ENCODE peak calls at places on chromosomes 3 and 15, in five cellular contexts. F is activated T-cell treated with anti-CD3 and anti-CD28 coated beads, Interleukin-2, amount 50 U/mL, for 1 hour; W is colonic mucosa; C is stimulated activated CD4-positive, alpha-beta T cell treated with anti-CD3 and anti-CD28 coated beads, Interleukin-15, amount 100 ng/mL, for 1 hour; J is HFF-Myc. M is an unnamed sample.

GRCh38 chr3:108131105-108131794 is 40.4 kb upstream of the CD47 start:
- DNase-seq in F (no peak), W (no peak), C (no peak), J (peak; percentile 67), M (peak; percentile 68)

GRCh38 chr15:89776274-89777072 is at the start of gene MESP2:
- DNase-seq in F (peak; percentile 56), W (peak; percentile 85), C (peak; percentile 12), J (no peak), M (peak; percentile 63)

GRCh38 chr15:61835476-61836106 is 224.7 kb downstream of the VPS13C start:
- DNase-seq in F (peak; percentile 58), W (peak; percentile 61), C (no peak), J (peak; percentile 25), M (peak; percentile 44)

GRCh38 chr3:43862470-43862869 is 171.7 kb downstream of the ABHD5 start:
- DNase-seq in F (no peak), W (no peak), C (no peak), J (no peak), M (no peak)

GRCh38 chr3:50356553-50356952 is 2.8 kb downstream of the TMEM115 start:
- DNase-seq in F (no peak), W (peak; percentile 86), C (no peak), J (no peak), M (no peak)

GRCh38 chr3:177830411-177830849 is 633.1 kb upstream of the TBL1XR1 start:
- DNase-seq in F (no peak), W (peak; percentile 30), C (no peak), J (peak; percentile 56), M (no peak)

GRCh38 chr3:119894195-119894594 is 112.3 kb downstream of the NR1I2 start:
- DNase-seq in F (no peak), W (no peak), C (no peak), J (no peak), M (no peak)

GRCh38 chr15:41822957-41823356 is 4.9 kb upstream of the JMJD7 start:
- DNase-seq in F (no peak), W (no peak), C (no peak), J (no peak), M (no peak)

GRCh38 chr3:125350597-125350996 is 24.5 kb downstream of the ZNF148 start:
- DNase-seq in F (no peak), W (no peak), C (no peak), J (no peak), M (no peak)

GRCh38 chr3:4850211-4850927 is 128.9 kb upstream of the BHLHE40 start:
- DNase-seq in F (no peak), W (no peak), C (no peak), J (no peak), M (no peak)

GRCh38 chr3:190000861-190001196 is 119.9 kb downstream of the P3H2 start:
- DNase-seq in F (no peak), W (no peak), C (no peak), J (no peak), M (no peak)

GRCh38 chr15:45187894-45188830 is at the start of gene SHF:
- DNase-seq in F (peak; percentile 70), W (peak; percentile 68), C (peak; percentile 30), J (no peak), M (no peak)

GRCh38 chr15:52179278-52180195 is 11.7 kb downstream of the GNB5 start:
- DNase-seq in F (peak; percentile 87), W (peak; percentile 88), C (peak; percentile 79), J (peak; percentile 12), M (peak; percentile 53)

GRCh38 chr3:113169876-113170452 is 41.4 kb upstream of the BOC start:
- DNase-seq in F (no peak), W (no peak), C (no peak), J (no peak), M (no peak)

GRCh38 chr3:127970966-127971592 is 56.0 kb downstream of the KBTBD12 start:
- DNase-seq in F (no peak), W (peak; percentile 43), C (no peak), J (peak; percentile 26), M (peak; percentile 44)

GRCh38 chr3:143207338-143207961 is 87.9 kb downstream of the CHST2 start:
- DNase-seq in F (no peak), W (no peak), C (no peak), J (no peak), M (no peak)

GRCh38 chr15:59364238-59364637 is 8.4 kb downstream of the MYO1E start:
- DNase-seq in F (no peak), W (no peak), C (no peak), J (no peak), M (no peak)

GRCh38 chr3:99965681-99966408 is 148.2 kb downstream of the CMSS1 start:
- DNase-seq in F (no peak), W (no peak), C (no peak), J (no peak), M (no peak)

GRCh38 chr3:149179225-149179624 is 42.4 kb downstream of the CP start:
- DNase-seq in F (no peak), W (no peak), C (no peak), J (no peak), M (no peak)

GRCh38 chr3:162719684-162720341 is 1223.2 kb downstream of the OTOL1 start:
- DNase-seq in F (no peak), W (no peak), C (no peak), J (peak; percentile 52), M (peak; percentile 72)

GRCh38 chr15:92332125-92332899 is 61.4 kb upstream of the ST8SIA2 start:
- DNase-seq in F (no peak), W (no peak), C (no peak), J (no peak), M (no peak)

GRCh38 chr3:37992271-37993066 is 1.9 kb downstream of the VILL start:
- DNase-seq in F (peak; percentile 14), W (peak; percentile 84), C (no peak), J (no peak), M (no peak)

GRCh38 chr3:33067484-33067883 is 29.5 kb downstream of the GLB1 start:
- DNase-seq in F (no peak), W (no peak), C (no peak), J (peak; percentile 54), M (no peak)

GRCh38 chr15:98845138-98845884 is 162.3 kb downstream of the PGPEP1L start:
- DNase-seq in F (no peak), W (no peak), C (no peak), J (no peak), M (no peak)

GRCh38 chr15:93040288-93041158 is 48.5 kb downstream of the RGMA start:
- DNase-seq in F (no peak), W (no peak), C (no peak), J (no peak), M (no peak)